ENCODE peak calls at places on chromosomes 11 and 22, in six cellular contexts. D, Y, I, Q, N and C are unnamed samples.

GRCh38 chr11:118418770-118419169 is 17.4 kb downstream of the ATP5MG start:
- DNase-seq in Q (no peak), I (no peak), D (no peak), Y (no peak), N (no peak), C (no peak)

GRCh38 chr11:112795142-112795815 is 165.9 kb upstream of the NCAM1 start:
- DNase-seq in N (peak), Y (peak), D (peak), Q (no peak), I (peak), C (peak)

GRCh38 chr11:36452987-36453386 is 57.1 kb downstream of the TRAF6 start:
- DNase-seq in N (no peak), D (no peak), Q (no peak), Y (no peak), I (peak), C (no peak)

GRCh38 chr11:2684581-2684980 is 15.2 kb downstream of the KCNQ1OT1 start:
- DNase-seq in D (no peak), I (no peak), Y (no peak), Q (no peak), N (no peak), C (no peak)

GRCh38 chr22:50678651-50679521 is 6.3 kb downstream of the SHANK3 start:
- DNase-seq in Q (no peak), N (no peak), D (peak), Y (no peak), I (no peak), C (no peak)

GRCh38 chr11:110153474-110153873 is 60.3 kb downstream of the ZC3H12C start:
- DNase-seq in D (no peak), I (no peak), Q (no peak), N (no peak), Y (no peak), C (no peak)

GRCh38 chr11:76008474-76008873 is 193.5 kb downstream of the UVRAG start:
- DNase-seq in I (no peak), Q (no peak), D (no peak), N (no peak), Y (no peak), C (no peak)

GRCh38 chr22:29947410-29948387 is 64.7 kb downstream of the MTMR3 start:
- DNase-seq in I (no peak), Q (no peak), N (no peak), Y (no peak), D (peak), C (no peak)

GRCh38 chr11:110621826-110622225 is 90.4 kb downstream of the ARHGAP20 start:
- DNase-seq in I (no peak), Y (no peak), Q (no peak), N (no peak), D (no peak), C (no peak)

GRCh38 chr11:83521647-83522596 is 235.8 kb upstream of the CCDC90B start:
- DNase-seq in D (peak), Y (no peak), I (peak), N (no peak), Q (no peak), C (no peak)

GRCh38 chr22:18078329-18079041 is 695 bp downstream of the PEX26 start:
- DNase-seq in Y (peak), I (peak), D (peak), Q (no peak), N (peak), C (no peak)

GRCh38 chr11:111983187-111983986 is 41.8 kb upstream of the DLAT start:
- DNase-seq in Q (no peak), N (peak), I (peak), Y (peak), D (no peak), C (no peak)

GRCh38 chr11:2709429-2709828 is 9.6 kb upstream of the KCNQ1OT1 start:
- DNase-seq in Q (no peak), Y (no peak), N (no peak), D (no peak), I (no peak), C (no peak)

GRCh38 chr11:86214710-86215109 is 29.8 kb upstream of the EED start:
- DNase-seq in Y (no peak), D (no peak), I (no peak), N (no peak), Q (peak), C (no peak)

GRCh38 chr11:119306373-119306890 is 10.5 kb downstream of the MCAM start:
- DNase-seq in Q (no peak), Y (no peak), I (no peak), D (no peak), N (no peak), C (no peak)

GRCh38 chr22:46256358-46256958 is 6.4 kb upstream of the CDPF1 start:
- DNase-seq in I (peak), Y (no peak), Q (no peak), D (no peak), N (no peak), C (no peak)

GRCh38 chr11:19116315-19116970 is 525 bp upstream of the ZDHHC13 start:
- DNase-seq in N (no peak), Y (no peak), D (no peak), I (no peak), Q (peak), C (no peak)

GRCh38 chr11:110312670-110313069 is 16.3 kb upstream of the RDX start:
- DNase-seq in N (no peak), Q (no peak), Y (no peak), I (no peak), D (no peak), C (no peak)

GRCh38 chr11:6233984-6234313 is 487 bp downstream of the FHIP1B start:
- DNase-seq in I (no peak), N (no peak), D (no peak), Y (peak), Q (no peak), C (no peak)

GRCh38 chr22:43228330-43228729 is 41.4 kb upstream of the TTLL12 start:
- DNase-seq in I (no peak), N (peak), Y (peak), D (peak), Q (no peak), C (peak)

GRCh38 chr22:36369922-36370781 is 17.6 kb downstream of the MYH9 start:
- DNase-seq in Y (peak), N (no peak), I (peak), Q (no peak), D (no peak), C (no peak)

GRCh38 chr11:110529043-110529442 is 99.3 kb downstream of the FDX1 start:
- DNase-seq in N (no peak), D (no peak), Y (no peak), I (peak), Q (no peak), C (peak)

GRCh38 chr22:43343262-43343988 is at the start of gene SCUBE1:
- DNase-seq in I (no peak), Q (no peak), N (peak), D (peak), Y (peak), C (no peak)

GRCh38 chr11:72599325-72600117 is 74.7 kb downstream of the PDE2A start:
- DNase-seq in I (no peak), N (no peak), Q (no peak), Y (no peak), D (no peak), C (no peak)

GRCh38 chr22:20027966-20028854 is 7.3 kb downstream of the TANGO2 start:
- DNase-seq in Q (no peak), D (no peak), Y (no peak), I (no peak), N (no peak), C (no peak)

GRCh38 chr11:95925011-95925410 is 1.1 kb upstream of the MTMR2 start:
- DNase-seq in N (no peak), Y (peak), D (no peak), I (peak), Q (no peak), C (peak)

GRCh38 chr11:120448240-120448639 is 63.3 kb upstream of the GRIK4 start:
- DNase-seq in D (no peak), Q (no peak), Y (no peak), I (no peak), N (no peak), C (no peak)

GRCh38 chr22:42893366-42894150 is 36.5 kb upstream of the ARFGAP3 start:
- DNase-seq in Y (no peak), I (no peak), Q (no peak), N (no peak), D (no peak), C (no peak)

GRCh38 chr11:29628584-29628983 is 388.2 kb downstream of the KCNA4 start:
- DNase-seq in N (no peak), Q (no peak), I (no peak), D (no peak), Y (no peak), C (no peak)

GRCh38 chr11:14380947-14381555 is 22.1 kb upstream of the RRAS2 start:
- DNase-seq in D (peak), Y (no peak), Q (no peak), I (peak), N (peak), C (no peak)

GRCh38 chr22:37162221-37163095 is 12.7 kb upstream of the IL2RB start:
- DNase-seq in N (no peak), D (no peak), Y (no peak), Q (peak), I (no peak), C (no peak)

GRCh38 chr11:117759305-117759704 is 37.7 kb downstream of the DSCAML1 start:
- DNase-seq in N (peak), D (no peak), Y (no peak), I (no peak), Q (no peak), C (no peak)

GRCh38 chr11:70073188-70073817 is 4.8 kb upstream of the ANO1 start:
- DNase-seq in I (no peak), D (no peak), Y (no peak), Q (no peak), N (peak), C (no peak)

GRCh38 chr11:58658553-58659080 is 36.2 kb downstream of the CNTF start:
- DNase-seq in Q (no peak), N (no peak), I (no peak), Y (no peak), D (no peak), C (no peak)

GRCh38 chr11:39374963-39375698 is 2084.3 kb downstream of the LRRC4C start:
- DNase-seq in D (peak), N (no peak), Q (no peak), I (peak), Y (peak), C (peak)

GRCh38 chr22:30424471-30425326 is 869 bp upstream of the MTFP1 start:
- DNase-seq in Q (no peak), Y (no peak), D (no peak), I (no peak), N (peak), C (no peak)

GRCh38 chr11:78377625-78378418 is 39.8 kb downstream of the GAB2 start:
- DNase-seq in N (no peak), D (no peak), Q (no peak), Y (peak), I (no peak), C (no peak)

GRCh38 chr22:29231971-29232959 is 26.6 kb downstream of the EMID1 start:
- DNase-seq in Q (no peak), N (no peak), I (peak), D (peak), Y (no peak), C (no peak)

GRCh38 chr11:63404536-63404935 is 35.0 kb downstream of the SLC22A9 start:
- DNase-seq in Y (no peak), N (no peak), I (peak), D (no peak), Q (no peak), C (no peak)

GRCh38 chr11:95734009-95734572 is 55.5 kb downstream of the FAM76B start:
- DNase-seq in D (no peak), N (no peak), Q (no peak), I (no peak), Y (peak), C (no peak)

GRCh38 chr22:48750826-48751440 is 1076.7 kb downstream of the BRD1 start:
- DNase-seq in Q (no peak), D (no peak), I (no peak), Y (no peak), N (no peak), C (no peak)
- TF ChIP-seq YY1 in Q (no peak), D (no peak), I (no peak), Y (no peak), N (no peak), C (no peak)

DNA sequence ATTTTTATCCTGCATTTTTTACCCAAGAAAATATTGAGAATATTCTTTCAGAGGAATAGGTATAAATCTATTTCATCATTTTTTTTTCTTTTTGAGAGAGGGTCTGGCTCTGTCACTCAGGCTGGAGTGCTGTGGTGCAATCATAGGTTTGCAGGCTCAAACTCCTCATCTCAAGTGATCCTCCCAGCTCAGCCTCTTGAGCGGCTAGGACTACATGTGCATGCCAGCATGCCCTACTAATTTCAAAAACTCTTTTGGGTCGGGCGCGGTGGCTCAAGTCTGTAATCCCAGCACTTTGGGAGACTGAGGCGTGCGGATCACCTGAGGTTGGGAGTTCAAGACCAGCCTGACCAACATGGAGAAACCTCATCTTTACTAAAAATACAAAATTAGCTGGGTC is 20.3 kb upstream of the PTPRJ start:
- DNase-seq in Q (no peak), I (no peak), Y (no peak), N (no peak), D (no peak), C (no peak)
- H3K4me2 ChIP-seq in Q (no peak), I (no peak), Y (no peak), N (no peak), D (no peak), C (no peak)

GRCh38 chr11:130629039-130629438 is 180.6 kb downstream of the ADAMTS15 start:
- DNase-seq in Y (no peak), Q (no peak), D (no peak), N (no peak), I (no peak), C (no peak)
- H2AFZ ChIP-seq in Y (no peak), Q (no peak), D (no peak), N (no peak), I (no peak), C (no peak)

GRCh38 chr11:12207384-12208150 is 97.2 kb downstream of the MICAL2 start:
- DNase-seq in N (no peak), Q (no peak), Y (no peak), D (no peak), I (no peak), C (no peak)
- TF ChIP-seq YY1 in N (no peak), Q (no peak), Y (no peak), D (no peak), I (no peak), C (no peak)

GRCh38 chr22:40042312-40042711 is 47.6 kb downstream of the FAM83F start:
- DNase-seq in Q (no peak), Y (no peak), N (no peak), I (no peak), D (no peak), C (no peak)
- H3K4me2 ChIP-seq in Q (no peak), Y (peak), N (no peak), I (no peak), D (no peak), C (no peak)

DNA sequence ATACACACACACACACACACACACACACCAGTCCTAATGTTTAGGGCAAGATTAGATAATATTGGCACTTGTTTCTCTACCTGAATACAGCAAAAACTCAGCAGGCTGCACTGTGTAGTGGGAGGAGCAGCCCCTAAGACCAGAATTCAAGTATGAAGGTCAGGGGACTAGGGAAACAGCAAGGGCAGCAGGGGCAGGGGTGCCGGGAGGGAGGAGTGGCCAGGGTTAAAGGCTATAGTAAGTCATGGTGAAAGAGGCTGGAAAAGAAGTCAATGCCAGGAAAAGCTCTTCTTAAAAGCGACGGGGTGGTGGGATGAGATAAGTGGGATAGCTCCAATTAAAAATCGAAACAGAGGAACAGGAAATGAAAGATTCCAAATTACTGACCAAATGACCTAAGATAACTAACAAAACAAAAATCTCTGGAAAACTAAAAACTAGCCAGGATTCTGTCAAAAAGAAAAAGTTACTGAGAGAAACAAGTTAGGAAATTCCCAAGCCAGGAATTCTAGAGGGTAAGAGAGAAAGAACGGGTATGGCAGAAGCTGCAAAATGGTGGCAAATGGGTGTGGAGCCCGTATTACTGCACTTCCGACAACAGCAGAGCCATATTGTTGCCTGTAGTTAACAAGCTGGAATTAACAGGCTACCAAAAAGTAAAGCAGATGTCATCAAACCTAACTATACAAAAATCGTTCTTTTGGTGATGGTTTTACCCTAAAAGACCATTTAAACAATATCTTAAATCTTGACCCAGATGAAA is 1.3 kb downstream of the ASCL3 start:
- DNase-seq in D (no peak), I (no peak), Y (no peak), N (no peak), Q (no peak), C (no peak)
- H2AFZ ChIP-seq in D (no peak), I (no peak), Y (peak), N (no peak), Q (no peak), C (no peak)

GRCh38 chr11:27551127-27551526 is 44.6 kb upstream of the LIN7C start:
- DNase-seq in Q (no peak), N (no peak), Y (no peak), D (no peak), I (no peak), C (no peak)

GRCh38 chr11:27552356-27552755 is 45.8 kb upstream of the LIN7C start:
- DNase-seq in Y (no peak), I (no peak), D (no peak), Q (no peak), N (no peak), C (no peak)

GRCh38 chr11:27557223-27557622 is 50.7 kb upstream of the LIN7C start:
- DNase-seq in Q (no peak), D (no peak), I (no peak), Y (no peak), N (no peak), C (no peak)

GRCh38 chr11:27555264-27555663 is 48.7 kb upstream of the LIN7C start:
- DNase-seq in N (no peak), Y (no peak), Q (no peak), D (no peak), I (no peak), C (no peak)

GRCh38 chr11:27553186-27553585 is 46.6 kb upstream of the LIN7C start:
- DNase-seq in Y (no peak), D (no peak), Q (no peak), N (no peak), I (no peak), C (no peak)
- TF ChIP-seq YY1 in Y (no peak), D (no peak), Q (no peak), N (no peak), I (no peak), C (no peak)

GRCh38 chr11:11071483-11071882 is 213.6 kb upstream of the ZBED5 start:
- DNase-seq in D (no peak), N (no peak), Y (no peak), Q (no peak), I (no peak), C (no peak)
- H3K4me2 ChIP-seq in D (no peak), N (no peak), Y (no peak), Q (no peak), I (no peak), C (no peak)

GRCh38 chr11:32792948-32793475 is 1.4 kb downstream of the CCDC73 start:
- DNase-seq in N (peak), I (peak), Y (peak), Q (peak), D (peak), C (peak)
- H2AFZ ChIP-seq in N (peak), I (peak), Y (peak), Q (peak), D (peak), C (peak)